ENCODE peak calls at places on chromosomes 2 and 18, in nine cellular contexts. Q, K, T, V, M, C, H, X and U are unnamed samples.

GRCh38 chr2:190599073-190599472 is 49.8 kb upstream of the NAB1 start:
- DNase-seq in Q (no peak), K (no peak), T (no peak), V (no peak), M (no peak), C (peak; percentile 25), H (no peak), X (no peak), U (no peak)

GRCh38 chr2:183229386-183229785 is 105.1 kb downstream of the NUP35 start:
- DNase-seq in Q (no peak), K (no peak), T (no peak), V (no peak), M (no peak), C (no peak), H (no peak), X (no peak), U (no peak)

GRCh38 chr2:172440795-172441194 is 13.4 kb downstream of the ITGA6 start:
- DNase-seq in Q (no peak), K (no peak), T (no peak), V (no peak), M (no peak), C (no peak), H (no peak), X (no peak), U (no peak)

GRCh38 chr18:76353500-76353899 is 141.5 kb downstream of the ZNF516 start:
- DNase-seq in Q (no peak), K (no peak), T (no peak), V (no peak), M (no peak), C (no peak), H (no peak), X (no peak), U (no peak)

GRCh38 chr2:98730053-98730850 is 680 bp downstream of the MGAT4A start:
- DNase-seq in Q (peak; percentile 38), K (peak; percentile 85), T (peak; percentile 74), V (peak; percentile 80), M (no peak), C (no peak), H (peak; percentile 68), X (peak; percentile 61), U (no peak)

GRCh38 chr18:13893418-13893760 is 21.9 kb downstream of the MC2R start:
- DNase-seq in Q (no peak), K (no peak), T (no peak), V (no peak), M (no peak), C (no peak), H (no peak), X (no peak), U (no peak)

GRCh38 chr2:57759822-57760300 is 286.7 kb upstream of the VRK2 start:
- DNase-seq in Q (peak; percentile 88), K (peak; percentile 91), T (peak; percentile 84), V (peak; percentile 93), M (no peak), C (peak; percentile 86), H (peak; percentile 89), X (peak; percentile 57), U (peak; percentile 86)

GRCh38 chr2:16005819-16006536 is 65.6 kb downstream of the MYCN start:
- DNase-seq in Q (no peak), K (peak; percentile 76), T (no peak), V (peak; percentile 59), M (no peak), C (no peak), H (no peak), X (no peak), U (no peak)

GRCh38 chr2:69138793-69139510 is 126.0 kb downstream of the ANTXR1 start:
- DNase-seq in Q (no peak), K (no peak), T (peak; percentile 81), V (peak; percentile 82), M (peak; percentile 33), C (peak; percentile 84), H (peak; percentile 75), X (no peak), U (no peak)

GRCh38 chr2:227106845-227107759 is 56.9 kb downstream of the COL4A4 start:
- DNase-seq in Q (peak; percentile 90), K (peak; percentile 63), T (no peak), V (peak; percentile 72), M (no peak), C (peak; percentile 84), H (no peak), X (peak; percentile 19), U (no peak)

GRCh38 chr2:68861330-68861729 is 9.9 kb downstream of the BMP10 start:
- DNase-seq in Q (no peak), K (no peak), T (no peak), V (no peak), M (no peak), C (no peak), H (no peak), X (no peak), U (no peak)

GRCh38 chr2:208101716-208102631 is 22.4 kb downstream of the CRYGD start:
- DNase-seq in Q (peak; percentile 64), K (no peak), T (no peak), V (no peak), M (no peak), C (peak; percentile 48), H (no peak), X (no peak), U (no peak)

GRCh38 chr2:9336209-9336533 is 87.2 kb downstream of the ITGB1BP1 start:
- DNase-seq in Q (no peak), K (peak; percentile 50), T (no peak), V (no peak), M (no peak), C (peak; percentile 43), H (no peak), X (no peak), U (no peak)

GRCh38 chr2:231170058-231170457 is 28.4 kb upstream of the ARMC9 start:
- DNase-seq in Q (no peak), K (no peak), T (no peak), V (no peak), M (no peak), C (peak; percentile 14), H (no peak), X (no peak), U (no peak)

GRCh38 chr2:219689676-219690628 is 62.5 kb downstream of the SLC4A3 start:
- DNase-seq in Q (peak; percentile 67), K (peak; percentile 70), T (no peak), V (peak; percentile 79), M (no peak), C (peak; percentile 85), H (no peak), X (no peak), U (no peak)

GRCh38 chr2:65431417-65432226 is 777 bp downstream of the SPRED2 start:
- DNase-seq in Q (peak; percentile 72), K (peak; percentile 65), T (peak; percentile 75), V (peak; percentile 75), M (no peak), C (peak; percentile 53), H (peak; percentile 70), X (peak; percentile 10), U (peak; percentile 78)

DNA sequence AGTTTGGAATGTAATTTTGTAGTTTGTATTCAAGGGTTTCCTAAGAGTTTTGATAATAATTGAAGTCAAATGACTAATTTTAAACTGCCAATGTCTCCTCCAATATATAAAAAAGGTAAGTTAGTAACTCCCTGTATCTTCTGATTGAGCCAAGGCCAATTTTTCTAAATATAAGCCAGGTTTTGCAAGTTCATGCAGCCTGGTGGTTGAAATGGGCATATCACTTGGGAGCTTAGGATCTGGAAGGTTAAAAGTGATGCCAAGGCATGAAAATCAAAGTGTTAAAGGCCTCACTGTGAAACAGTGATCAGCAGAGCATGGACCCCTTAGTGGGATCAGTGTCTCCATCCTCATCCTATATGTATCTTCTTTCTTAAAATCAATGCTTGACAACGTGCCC is 60.5 kb downstream of the MERTK start:
- DNase-seq in Q (peak; percentile 37), K (no peak), T (no peak), V (no peak), M (no peak), C (no peak), H (no peak), X (no peak), U (no peak)
- TF ChIP-seq CTCF in Q (no peak), K (no peak), T (peak; percentile 43), V (peak; percentile 45), M (no peak), C (no peak), H (no peak), X (no peak), U (no peak)

GRCh38 chr2:74587664-74588277 is 33.3 kb downstream of the DOK1 start:
- DNase-seq in Q (peak; percentile 82), K (peak; percentile 81), T (peak; percentile 80), V (peak; percentile 87), M (no peak), C (peak; percentile 85), H (peak; percentile 68), X (peak; percentile 38), U (peak; percentile 78)

GRCh38 chr2:74585406-74586182 is 31.1 kb downstream of the DOK1 start:
- DNase-seq in Q (no peak), K (peak; percentile 53), T (no peak), V (peak; percentile 55), M (no peak), C (peak; percentile 33), H (no peak), X (no peak), U (no peak)

GRCh38 chr2:74581463-74581862 is 26.9 kb downstream of the DOK1 start:
- DNase-seq in Q (no peak), K (no peak), T (no peak), V (no peak), M (no peak), C (no peak), H (no peak), X (no peak), U (no peak)

GRCh38 chr2:74584088-74584645 is 29.6 kb downstream of the DOK1 start:
- DNase-seq in Q (no peak), K (no peak), T (no peak), V (no peak), M (no peak), C (peak; percentile 46), H (no peak), X (no peak), U (no peak)

GRCh38 chr2:74583504-74583903 is 29.0 kb downstream of the DOK1 start:
- DNase-seq in Q (peak; percentile 13), K (no peak), T (no peak), V (no peak), M (no peak), C (peak; percentile 73), H (no peak), X (no peak), U (no peak)
- H3K27ac ChIP-seq in Q (no peak overlapping the region), K (no peak overlapping the region), T (no peak overlapping the region), V (no peak overlapping the region), M (no peak overlapping the region), C (no peak overlapping the region), H (no peak overlapping the region), X (no peak overlapping the region), U (peak overlapping the region; percentile 31)

DNA sequence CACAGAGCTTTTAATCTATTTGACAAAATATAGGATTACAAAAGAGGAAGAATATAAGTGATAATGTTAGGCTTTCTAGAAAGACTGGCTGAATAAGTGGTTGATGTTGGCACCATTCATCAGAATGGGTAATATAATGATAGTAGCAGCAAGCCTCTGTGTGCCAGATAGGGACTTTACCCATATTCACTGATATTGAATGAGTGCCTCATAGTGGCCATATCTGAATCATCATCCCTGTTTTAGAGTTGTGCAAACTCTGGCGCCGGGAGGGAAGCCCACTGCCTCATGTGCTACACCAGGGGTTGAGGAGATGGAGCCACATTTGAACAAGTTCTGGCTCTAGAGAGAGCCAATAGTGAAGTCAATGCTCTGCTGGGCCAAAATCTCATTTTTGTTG is 368.7 kb upstream of the CRIM1 start:
- DNase-seq in Q (no peak), K (no peak), T (no peak), V (no peak), M (no peak), C (no peak), H (no peak), X (no peak), U (no peak)
- TF ChIP-seq CTCF in Q (no peak), K (no peak), T (no peak), V (no peak), M (no peak), C (no peak), H (no peak), X (no peak), U (no peak)

GRCh38 chr18:59959606-59960005 is 59.8 kb downstream of the PMAIP1 start:
- DNase-seq in Q (no peak), K (no peak), T (no peak), V (no peak), M (no peak), C (no peak), H (no peak), X (no peak), U (no peak)
- H3K27ac ChIP-seq in Q (no peak overlapping the region), K (no peak overlapping the region), T (no peak overlapping the region), V (no peak overlapping the region), M (peak overlapping the region; percentile 22), C (no peak overlapping the region), H (no peak overlapping the region), X (no peak overlapping the region), U (no peak overlapping the region)